ENCODE peak calls at places on chromosomes 3 and 15, in six cellular contexts. G, T, F, N, I and B are unnamed samples.

GRCh38 chr15:99631256-99631655 is 65.5 kb downstream of the MEF2A start:
- DNase-seq in G (no peak), T (no peak), F (no peak), N (no peak), I (no peak), B (no peak)

GRCh38 chr15:69609176-69609575 is 156.6 kb downstream of the RPLP1 start:
- DNase-seq in G (no peak), T (no peak), F (no peak), N (no peak), I (no peak), B (no peak)

GRCh38 chr15:101347454-101347853 is 52.4 kb upstream of the SNRPA1 start:
- DNase-seq in G (no peak), T (no peak), F (no peak), N (no peak), I (no peak), B (no peak)

GRCh38 chr15:37135225-37135624 is 34.9 kb upstream of the MEIS2 start:
- DNase-seq in G (peak; percentile 20), T (no peak), F (no peak), N (peak; percentile 2), I (no peak), B (no peak)

GRCh38 chr3:29764603-29765254 is 483.9 kb downstream of the RBMS3 start:
- DNase-seq in G (peak; percentile 96), T (no peak), F (peak; percentile 42), N (peak; percentile 60), I (peak; percentile 53), B (no peak)

GRCh38 chr15:39025331-39025730 is 460.7 kb upstream of the RASGRP1 start:
- DNase-seq in G (peak; percentile 13), T (no peak), F (no peak), N (no peak), I (no peak), B (no peak)

GRCh38 chr15:90101130-90101968 is 919 bp downstream of the IDH2 start:
- DNase-seq in G (no peak), T (peak; percentile 65), F (peak; percentile 49), N (peak; percentile 42), I (peak; percentile 40), B (no peak)

GRCh38 chr3:195178124-195178910 is 92.6 kb downstream of the XXYLT1 start:
- DNase-seq in G (no peak), T (no peak), F (no peak), N (peak; percentile 85), I (no peak), B (peak; percentile 90)

GRCh38 chr15:50113187-50113505 is 5.9 kb downstream of the ATP8B4 start:
- DNase-seq in G (no peak), T (no peak), F (no peak), N (no peak), I (no peak), B (no peak)

GRCh38 chr15:97747342-97747741 is 213.2 kb upstream of the ARRDC4 start:
- DNase-seq in G (no peak), T (no peak), F (no peak), N (no peak), I (no peak), B (no peak)

GRCh38 chr3:48188266-48189201 is at the start of gene CDC25A:
- DNase-seq in G (peak; percentile 99), T (peak; percentile 98), F (peak; percentile 98), N (peak; percentile 92), I (peak; percentile 98), B (peak; percentile 88)

GRCh38 chr3:54983266-54983910 is 55.5 kb upstream of the LRTM1 start:
- DNase-seq in G (no peak), T (no peak), F (no peak), N (no peak), I (no peak), B (no peak)

GRCh38 chr3:69695443-69695842 is 43.8 kb upstream of the MITF start:
- DNase-seq in G (no peak), T (no peak), F (no peak), N (no peak), I (no peak), B (no peak)

GRCh38 chr15:73845507-73845906 is 27.9 kb upstream of the TBC1D21 start:
- DNase-seq in G (no peak), T (no peak), F (no peak), N (no peak), I (no peak), B (no peak)

GRCh38 chr15:32959077-32959476 is 235.4 kb downstream of the FMN1 start:
- DNase-seq in G (peak; percentile 39), T (no peak), F (no peak), N (no peak), I (no peak), B (no peak)

GRCh38 chr3:168984872-168985271 is 678.6 kb downstream of the MECOM start:
- DNase-seq in G (no peak), T (no peak), F (no peak), N (no peak), I (no peak), B (no peak)

GRCh38 chr3:13292371-13292770 is 127.8 kb downstream of the NUP210 start:
- DNase-seq in G (no peak), T (no peak), F (no peak), N (no peak), I (no peak), B (no peak)

GRCh38 chr3:37856381-37856780 is 5.3 kb upstream of the CTDSPL start:
- DNase-seq in G (no peak), T (no peak), F (no peak), N (no peak), I (no peak), B (no peak)

GRCh38 chr3:63047068-63047467 is 171.9 kb upstream of the CADPS start:
- DNase-seq in G (no peak), T (no peak), F (no peak), N (no peak), I (no peak), B (no peak)

GRCh38 chr15:98800437-98801233 is 152.3 kb downstream of the IGF1R start:
- DNase-seq in G (peak; percentile 96), T (peak; percentile 59), F (peak; percentile 77), N (peak; percentile 92), I (no peak), B (peak; percentile 43)

GRCh38 chr3:14627815-14628214 is 23.7 kb upstream of the CCDC174 start:
- DNase-seq in G (no peak), T (no peak), F (no peak), N (no peak), I (no peak), B (no peak)

GRCh38 chr3:183437696-183438564 is 9.5 kb upstream of the MCF2L2 start:
- DNase-seq in G (no peak), T (no peak), F (no peak), N (no peak), I (no peak), B (no peak)

GRCh38 chr3:94716326-94717018 is 653.6 kb downstream of the NSUN3 start:
- DNase-seq in G (no peak), T (no peak), F (peak; percentile 20), N (no peak), I (no peak), B (no peak)

GRCh38 chr15:71547066-71547465 is 263.3 kb upstream of the NR2E3 start:
- DNase-seq in G (no peak), T (no peak), F (no peak), N (no peak), I (no peak), B (peak; percentile 10)

GRCh38 chr3:190089711-190090110 is 31.0 kb downstream of the P3H2 start:
- DNase-seq in G (no peak), T (no peak), F (no peak), N (no peak), I (no peak), B (no peak)

GRCh38 chr15:41512512-41513281 is 930 bp downstream of the LTK start:
- DNase-seq in G (no peak), T (no peak), F (no peak), N (peak; percentile 31), I (no peak), B (no peak)